ENCODE peak calls at places on chromosomes 13 and 19, in seven cellular contexts. One of them, this sample, is unnamed. For H3K36me3, the result is how much of the 10 kb centered on the place peaks cover.

GRCh38 chr13:97028441-97029299 is 34.4 kb upstream of the OXGR1 start:
- DNase-seq in GM23338: peak
- DNase-seq in mesenchymal stem cell: peak
- DNase-seq in left lung: no peak
- DNase-seq in gastrocnemius medialis: no peak
- DNase-seq in ovary: peak
- DNase-seq in psoas muscle: peak
- DNase-seq in this sample: peak

GRCh38 chr13:23427342-23428182 is 5.9 kb downstream of the SACS start:
- DNase-seq in gastrocnemius medialis: no peak
- DNase-seq in ovary: peak
- DNase-seq in psoas muscle: no peak
- DNase-seq in left lung: no peak
- DNase-seq in mesenchymal stem cell: peak
- DNase-seq in GM23338: no peak
- DNase-seq in this sample: peak

GRCh38 chr19:39936622-39937021 is 2.2 kb upstream of the FCGBP start:
- DNase-seq in mesenchymal stem cell: no peak
- DNase-seq in GM23338: no peak
- DNase-seq in gastrocnemius medialis: no peak
- DNase-seq in psoas muscle: no peak
- DNase-seq in ovary: no peak
- DNase-seq in left lung: no peak
- DNase-seq in this sample: no peak

GRCh38 chr13:98397221-98397620 is 179.7 kb downstream of the STK24 start:
- DNase-seq in GM23338: no peak
- DNase-seq in psoas muscle: no peak
- DNase-seq in mesenchymal stem cell: peak
- DNase-seq in gastrocnemius medialis: no peak
- DNase-seq in left lung: no peak
- DNase-seq in ovary: no peak
- DNase-seq in this sample: peak

GRCh38 chr13:99648266-99648665 is 147.0 kb downstream of the TM9SF2 start:
- DNase-seq in gastrocnemius medialis: no peak
- DNase-seq in ovary: no peak
- DNase-seq in psoas muscle: no peak
- DNase-seq in mesenchymal stem cell: no peak
- DNase-seq in GM23338: no peak
- DNase-seq in left lung: no peak
- DNase-seq in this sample: no peak

GRCh38 chr19:42312370-42312769 is 739 bp upstream of the TMEM145 start:
- DNase-seq in left lung: no peak
- DNase-seq in GM23338: no peak
- DNase-seq in psoas muscle: no peak
- DNase-seq in mesenchymal stem cell: no peak
- DNase-seq in ovary: no peak
- DNase-seq in gastrocnemius medialis: no peak
- DNase-seq in this sample: no peak

GRCh38 chr13:43760257-43760656 is 26.5 kb downstream of the ENOX1 start:
- DNase-seq in left lung: no peak
- DNase-seq in psoas muscle: no peak
- DNase-seq in ovary: no peak
- DNase-seq in mesenchymal stem cell: no peak
- DNase-seq in GM23338: no peak
- DNase-seq in gastrocnemius medialis: no peak
- DNase-seq in this sample: no peak

GRCh38 chr13:94128430-94128829 is 351.1 kb downstream of the DCT start:
- DNase-seq in psoas muscle: peak
- DNase-seq in GM23338: no peak
- DNase-seq in left lung: no peak
- DNase-seq in gastrocnemius medialis: peak
- DNase-seq in ovary: no peak
- DNase-seq in mesenchymal stem cell: peak
- DNase-seq in this sample: no peak

GRCh38 chr19:36999313-36999712 is 78.9 kb upstream of the ZNF420 start:
- DNase-seq in ovary: no peak
- DNase-seq in mesenchymal stem cell: no peak
- DNase-seq in psoas muscle: no peak
- DNase-seq in GM23338: no peak
- DNase-seq in gastrocnemius medialis: no peak
- DNase-seq in left lung: no peak
- DNase-seq in this sample: no peak

GRCh38 chr19:21758296-21758695 is 9.1 kb downstream of the ZNF100 start:
- DNase-seq in psoas muscle: no peak
- DNase-seq in left lung: no peak
- DNase-seq in mesenchymal stem cell: no peak
- DNase-seq in GM23338: no peak
- DNase-seq in ovary: no peak
- DNase-seq in gastrocnemius medialis: no peak
- DNase-seq in this sample: no peak

GRCh38 chr19:32322541-32322940 is 22.9 kb upstream of the ZNF507 start:
- DNase-seq in left lung: no peak
- DNase-seq in ovary: no peak
- DNase-seq in GM23338: no peak
- DNase-seq in gastrocnemius medialis: no peak
- DNase-seq in mesenchymal stem cell: no peak
- DNase-seq in psoas muscle: no peak
- DNase-seq in this sample: no peak

GRCh38 chr19:55368701-55369563 is 1.3 kb downstream of the IL11 start:
- DNase-seq in ovary: no peak
- DNase-seq in mesenchymal stem cell: peak
- DNase-seq in gastrocnemius medialis: no peak
- DNase-seq in left lung: peak
- DNase-seq in GM23338: peak
- DNase-seq in psoas muscle: no peak
- DNase-seq in this sample: peak

GRCh38 chr13:44273991-44274810 is 99.4 kb upstream of the SERP2 start:
- DNase-seq in psoas muscle: no peak
- DNase-seq in mesenchymal stem cell: peak
- DNase-seq in gastrocnemius medialis: no peak
- DNase-seq in ovary: no peak
- DNase-seq in left lung: no peak
- DNase-seq in GM23338: no peak
- DNase-seq in this sample: no peak

GRCh38 chr13:114143806-114144605 is 11.6 kb upstream of the RASA3 start:
- DNase-seq in GM23338: peak
- DNase-seq in ovary: no peak
- DNase-seq in left lung: peak
- DNase-seq in mesenchymal stem cell: no peak
- DNase-seq in gastrocnemius medialis: no peak
- DNase-seq in psoas muscle: no peak
- DNase-seq in this sample: no peak

GRCh38 chr13:30617315-30618185 is at the start of gene USPL1:
- DNase-seq in GM23338: peak
- DNase-seq in mesenchymal stem cell: peak
- DNase-seq in left lung: peak
- DNase-seq in ovary: peak
- DNase-seq in gastrocnemius medialis: peak
- DNase-seq in psoas muscle: peak
- DNase-seq in this sample: peak

GRCh38 chr13:30618186-30618937 is 642 bp downstream of the USPL1 start:
- DNase-seq in psoas muscle: no peak
- DNase-seq in left lung: peak
- DNase-seq in ovary: peak
- DNase-seq in GM23338: no peak
- DNase-seq in mesenchymal stem cell: peak
- DNase-seq in gastrocnemius medialis: peak
- DNase-seq in this sample: no peak

GRCh38 chr13:30616927-30617314 is 799 bp upstream of the USPL1 start:
- DNase-seq in ovary: no peak
- DNase-seq in left lung: no peak
- DNase-seq in psoas muscle: no peak
- DNase-seq in GM23338: peak
- DNase-seq in gastrocnemius medialis: peak
- DNase-seq in mesenchymal stem cell: peak
- DNase-seq in this sample: peak

GRCh38 chr13:30618938-30619289 is 1.2 kb downstream of the USPL1 start:
- DNase-seq in gastrocnemius medialis: no peak
- DNase-seq in GM23338: no peak
- DNase-seq in ovary: no peak
- DNase-seq in mesenchymal stem cell: no peak
- DNase-seq in psoas muscle: no peak
- DNase-seq in left lung: no peak
- DNase-seq in this sample: no peak

GRCh38 chr13:30619731-30620130 is 2.0 kb downstream of the USPL1 start:
- DNase-seq in left lung: no peak
- DNase-seq in GM23338: no peak
- DNase-seq in ovary: no peak
- DNase-seq in psoas muscle: no peak
- DNase-seq in mesenchymal stem cell: peak
- DNase-seq in gastrocnemius medialis: no peak
- DNase-seq in this sample: no peak
- H3K36me3 ChIP-seq in left lung: under half
- H3K36me3 ChIP-seq in GM23338: under half
- H3K36me3 ChIP-seq in ovary: under half
- H3K36me3 ChIP-seq in psoas muscle: under half
- H3K36me3 ChIP-seq in mesenchymal stem cell: under half
- H3K36me3 ChIP-seq in gastrocnemius medialis: under half
- H3K36me3 ChIP-seq in this sample: under half

DNA sequence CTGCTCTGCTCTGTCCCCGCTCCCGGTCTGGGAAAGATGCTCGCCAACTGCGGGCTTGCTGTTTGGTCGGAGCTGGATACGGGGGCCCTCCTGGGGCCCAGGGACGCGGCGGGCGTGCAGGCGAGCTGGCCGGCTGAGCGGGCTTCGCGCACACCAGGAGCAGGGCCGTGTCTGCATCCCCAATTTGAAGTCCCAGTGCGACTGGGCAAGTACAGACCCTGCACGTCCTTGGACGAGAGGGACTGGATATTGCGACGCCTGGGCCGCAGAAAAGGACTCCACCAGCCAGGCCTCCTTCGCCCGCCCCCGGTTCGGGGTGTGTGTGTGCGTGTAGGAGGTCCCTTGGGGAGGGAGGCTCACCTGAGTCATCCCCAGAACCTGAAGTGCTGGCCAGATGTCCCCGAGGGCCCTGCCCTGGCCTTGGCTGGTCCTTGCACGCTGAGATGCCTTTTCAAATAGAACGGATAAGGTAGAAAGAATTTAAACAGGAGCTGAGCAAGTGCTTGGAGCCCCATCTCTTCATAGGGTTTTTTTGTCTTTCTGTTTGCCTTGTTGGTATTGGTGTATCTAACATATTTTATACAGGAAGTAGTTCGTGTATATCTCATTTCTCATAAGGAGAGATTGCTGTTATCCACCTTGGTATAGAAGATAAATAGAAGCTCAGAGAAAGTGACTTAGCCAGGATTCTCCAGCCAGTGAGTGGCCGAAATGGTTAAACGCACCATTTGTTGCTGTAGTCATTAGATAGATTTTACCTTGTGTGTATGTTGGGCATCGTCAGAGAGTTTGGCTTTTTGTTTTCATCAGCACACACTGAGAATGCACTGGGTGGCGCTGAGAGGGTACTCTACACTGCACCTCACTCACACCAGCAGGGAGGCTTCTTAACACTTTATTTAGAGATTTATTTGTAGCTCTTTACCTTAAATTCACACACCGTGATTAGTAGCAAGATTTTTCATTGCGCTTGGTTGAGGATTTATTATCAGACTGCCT is 1.1 kb downstream of the NAXD start:
- DNase-seq in mesenchymal stem cell: peak
- DNase-seq in ovary: peak
- DNase-seq in psoas muscle: peak
- DNase-seq in gastrocnemius medialis: peak
- DNase-seq in GM23338: peak
- DNase-seq in left lung: no peak
- DNase-seq in this sample: peak
- H3K27ac ChIP-seq in mesenchymal stem cell: peak
- H3K27ac ChIP-seq in ovary: peak
- H3K27ac ChIP-seq in psoas muscle: peak
- H3K27ac ChIP-seq in gastrocnemius medialis: peak
- H3K27ac ChIP-seq in GM23338: no peak
- H3K27ac ChIP-seq in left lung: peak
- H3K27ac ChIP-seq in this sample: peak

DNA sequence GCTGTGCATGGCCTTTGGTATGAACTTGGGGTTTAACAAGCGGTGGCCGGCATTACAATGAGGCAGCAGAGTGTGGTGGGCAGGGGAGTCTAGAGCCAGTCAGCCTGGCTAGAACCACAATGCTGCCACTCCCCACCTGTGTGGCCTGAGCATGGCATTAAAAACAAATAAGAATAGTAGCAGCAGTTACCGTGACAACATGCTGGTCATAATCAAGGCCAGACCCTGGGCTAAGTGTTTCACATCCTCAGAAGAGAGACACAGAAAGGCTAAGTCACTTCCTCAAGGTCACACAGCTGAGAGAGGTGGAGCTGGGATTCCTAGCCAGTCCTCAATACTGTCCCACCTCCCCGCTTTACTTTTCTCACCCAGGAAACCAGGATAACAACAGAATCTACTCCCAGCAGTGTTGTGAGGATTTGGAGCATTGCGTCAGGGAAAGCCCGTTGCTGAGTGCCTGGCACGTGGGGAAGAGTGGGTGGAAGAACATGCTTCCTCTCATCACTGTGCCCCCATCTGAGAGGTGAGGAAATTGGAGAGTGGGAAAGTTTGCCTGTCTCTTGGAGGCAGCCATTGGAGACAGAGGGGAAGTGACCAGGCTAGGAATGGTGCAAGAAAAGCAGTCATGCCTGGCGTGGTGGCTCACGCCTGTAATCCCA is 24.4 kb downstream of the LIG1 start:
- DNase-seq in psoas muscle: no peak
- DNase-seq in GM23338: no peak
- DNase-seq in left lung: peak
- DNase-seq in gastrocnemius medialis: no peak
- DNase-seq in ovary: no peak
- DNase-seq in mesenchymal stem cell: no peak
- DNase-seq in this sample: no peak
- H3K36me3 ChIP-seq in psoas muscle: under half
- H3K36me3 ChIP-seq in GM23338: under half
- H3K36me3 ChIP-seq in left lung: half or more
- H3K36me3 ChIP-seq in gastrocnemius medialis: under half
- H3K36me3 ChIP-seq in ovary: under half
- H3K36me3 ChIP-seq in mesenchymal stem cell: half or more
- H3K36me3 ChIP-seq in this sample: under half

DNA sequence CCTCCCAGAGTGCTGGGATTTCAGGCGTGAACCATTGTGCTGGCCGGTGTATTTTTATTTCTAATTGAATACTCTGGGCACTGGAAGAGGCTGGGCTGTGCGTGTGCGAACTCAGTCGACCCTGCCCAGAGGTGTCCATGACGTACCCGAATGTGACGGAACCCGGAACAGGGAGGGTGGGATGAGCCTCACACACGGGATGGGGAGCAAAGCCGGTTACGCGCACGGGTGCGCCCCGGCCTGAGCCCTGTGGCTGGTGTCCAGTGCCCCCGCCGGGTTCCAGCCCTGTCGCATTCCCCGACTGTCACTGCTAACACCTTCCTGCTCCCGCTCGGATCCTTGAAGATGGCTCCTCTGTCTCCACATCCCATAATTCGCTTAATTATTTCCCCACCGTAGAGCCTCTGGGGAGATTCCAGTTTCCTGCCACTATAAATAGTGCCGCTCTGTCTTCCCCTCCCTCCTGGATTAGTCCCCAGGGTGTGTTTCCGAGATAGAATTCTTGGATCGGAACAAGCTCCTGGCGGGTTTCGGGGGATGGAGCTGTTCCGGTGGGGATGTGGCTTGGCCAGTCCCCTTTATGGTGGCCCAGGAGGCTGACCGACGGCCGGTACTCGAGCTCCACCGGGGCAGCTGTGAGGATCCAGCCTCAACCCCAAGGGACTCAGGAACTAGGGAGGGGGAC is 22.0 kb downstream of the SBNO2 start:
- DNase-seq in psoas muscle: peak
- DNase-seq in GM23338: no peak
- DNase-seq in left lung: peak
- DNase-seq in mesenchymal stem cell: no peak
- DNase-seq in gastrocnemius medialis: peak
- DNase-seq in ovary: peak
- DNase-seq in this sample: no peak
- H3K27ac ChIP-seq in psoas muscle: peak
- H3K27ac ChIP-seq in GM23338: no peak
- H3K27ac ChIP-seq in left lung: peak
- H3K27ac ChIP-seq in mesenchymal stem cell: no peak
- H3K27ac ChIP-seq in gastrocnemius medialis: peak
- H3K27ac ChIP-seq in ovary: no peak
- H3K27ac ChIP-seq in this sample: no peak